ENCODE peak calls at places on chromosomes 5 and 9, in six cellular contexts. H is endothelial cell of umbilical vein, M is K562, S is neural progenitor cell, F is uterus, J is AG04450. B is an unnamed sample.

GRCh38 chr5:73791389-73791788 is 165.4 kb downstream of the ARHGEF28 start:
- DNase-seq in H (no peak), M (no peak), S (no peak), F (no peak), J (no peak), B (no peak)

GRCh38 chr9:14741369-14741768 is 18.8 kb upstream of the CER1 start:
- DNase-seq in H (no peak), M (no peak), S (no peak), F (no peak), J (no peak), B (no peak)

GRCh38 chr9:27784999-27785713 is 211.9 kb upstream of the C9orf72 start:
- DNase-seq in H (no peak), M (no peak), S (no peak), F (no peak), J (no peak), B (no peak)

GRCh38 chr5:35136386-35136785 is 88.6 kb upstream of the AGXT2 start:
- DNase-seq in H (no peak), M (no peak), S (no peak), F (no peak), J (peak; percentile 29), B (no peak)

GRCh38 chr9:72333758-72334157 is 31.2 kb downstream of the ZFAND5 start:
- DNase-seq in H (no peak), M (peak; percentile 35), S (peak; percentile 29), F (no peak), J (no peak), B (no peak)

GRCh38 chr9:118577121-118577520 is 792.1 kb downstream of the BRINP1 start:
- DNase-seq in H (peak; percentile 77), M (no peak), S (no peak), F (no peak), J (no peak), B (no peak)

GRCh38 chr5:170216262-170216864 is 16.4 kb upstream of the C5orf58 start:
- DNase-seq in H (peak; percentile 73), M (peak; percentile 53), S (peak; percentile 83), F (no peak), J (no peak), B (no peak)

GRCh38 chr9:95088421-95089161 is 228.9 kb downstream of the FANCC start:
- DNase-seq in H (no peak), M (no peak), S (peak; percentile 54), F (no peak), J (no peak), B (peak; percentile 68)

GRCh38 chr5:61332891-61333350 is 863 bp downstream of the ZSWIM6 start:
- DNase-seq in H (peak; percentile 43), M (peak; percentile 36), S (peak; percentile 55), F (no peak), J (no peak), B (peak; percentile 84)

GRCh38 chr9:111959960-111960359 is 63.3 kb downstream of the UGCG start:
- DNase-seq in H (peak; percentile 51), M (no peak), S (no peak), F (no peak), J (no peak), B (no peak)

GRCh38 chr5:103511554-103511885 is 51.1 kb downstream of the NUDT12 start:
- DNase-seq in H (no peak), M (no peak), S (no peak), F (no peak), J (no peak), B (no peak)

GRCh38 chr9:106862115-106862945 is 636 bp upstream of the ZNF462 start:
- DNase-seq in H (peak; percentile 54), M (no peak), S (peak; percentile 71), F (peak; percentile 39), J (no peak), B (peak; percentile 73)

GRCh38 chr5:175728885-175729828 is 71.3 kb downstream of the HRH2 start:
- DNase-seq in H (no peak), M (peak; percentile 13), S (peak; percentile 78), F (no peak), J (no peak), B (peak; percentile 54)

GRCh38 chr5:79512692-79513518 is 1.0 kb downstream of the HOMER1 start:
- DNase-seq in H (peak; percentile 48), M (peak; percentile 48), S (peak; percentile 41), F (no peak), J (no peak), B (no peak)

GRCh38 chr5:79697222-79698164 is 7.9 kb downstream of the CMYA5 start:
- DNase-seq in H (no peak), M (peak; percentile 76), S (no peak), F (no peak), J (no peak), B (no peak)

GRCh38 chr5:930853-931252 is 38.2 kb downstream of the TRIP13 start:
- DNase-seq in H (no peak), M (no peak), S (no peak), F (no peak), J (no peak), B (no peak)

GRCh38 chr5:40630166-40630565 is 49.5 kb upstream of the PTGER4 start:
- DNase-seq in H (no peak), M (no peak), S (no peak), F (no peak), J (no peak), B (no peak)

GRCh38 chr5:41143124-41143523 is 70.2 kb downstream of the C6 start:
- DNase-seq in H (no peak), M (no peak), S (no peak), F (no peak), J (no peak), B (no peak)

DNA sequence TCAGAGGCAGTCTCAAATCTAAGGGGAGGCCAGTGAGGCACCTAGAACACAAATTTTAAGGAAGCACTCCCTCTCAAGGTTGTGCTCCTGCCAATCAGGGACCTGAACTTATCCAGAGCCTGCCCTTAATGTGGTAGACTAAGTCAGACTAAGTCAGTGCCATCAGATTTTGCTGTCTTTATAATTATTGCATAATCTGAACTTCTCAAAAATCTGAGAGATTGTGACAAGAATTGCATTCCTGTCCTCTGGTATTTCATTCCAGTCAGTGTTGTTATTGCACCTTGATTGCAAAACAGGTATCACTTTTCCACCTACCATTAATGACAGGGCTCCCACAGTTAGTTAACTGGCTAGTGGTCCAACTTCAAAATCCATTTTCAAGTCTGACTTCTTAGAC is 197.1 kb upstream of the HCN1 start:
- DNase-seq in H (no peak), M (no peak), S (no peak), F (no peak), J (no peak), B (no peak)
- H3K9me3 ChIP-seq in H (peaks cover 2% of the 10 kb centered on the region), M (no peaks in the 10 kb centered on the region), S (peaks cover 19% of the 10 kb centered on the region), F (no peaks in the 10 kb centered on the region), J (peaks cover 20% of the 10 kb centered on the region), B (no peaks in the 10 kb centered on the region)

GRCh38 chr9:130050472-130050871 is 3.2 kb upstream of the GPR107 start:
- DNase-seq in H (no peak), M (no peak), S (no peak), F (no peak), J (no peak), B (no peak)
- TF ChIP-seq CTCF in H (no peak), M (no peak), S (no peak), F (no peak), J (no peak), B (no peak)

DNA sequence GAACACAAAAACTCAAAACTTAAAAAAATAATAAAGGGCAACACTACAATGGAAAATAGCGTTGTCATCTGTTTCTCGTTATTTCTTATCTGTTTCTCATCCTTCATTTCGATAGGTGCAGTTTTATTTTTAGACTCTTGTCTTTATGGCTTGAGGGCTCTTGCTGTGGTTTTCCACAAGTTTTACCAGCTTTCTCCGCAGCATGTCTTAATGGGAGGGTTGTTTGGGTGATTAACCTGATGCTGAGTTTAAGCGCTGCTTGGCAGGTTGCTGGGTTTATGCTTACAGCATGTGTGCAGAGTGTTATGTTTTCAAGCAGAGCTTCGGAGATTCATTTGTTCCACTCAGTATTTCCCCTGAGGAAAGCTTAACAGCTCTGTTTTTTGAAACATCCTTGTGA is 153.9 kb downstream of the SLC12A2 start:
- DNase-seq in H (no peak), M (no peak), S (no peak), F (peak; percentile 36), J (no peak), B (no peak)
- H3K9me3 ChIP-seq in H (no peaks in the 10 kb centered on the region), M (no peaks in the 10 kb centered on the region), S (no peaks in the 10 kb centered on the region), F (no peaks in the 10 kb centered on the region), J (no peaks in the 10 kb centered on the region), B (no peaks in the 10 kb centered on the region)

GRCh38 chr9:130948266-130948665 is 9.2 kb upstream of the FIBCD1 start:
- DNase-seq in H (no peak), M (no peak), S (no peak), F (no peak), J (no peak), B (no peak)

GRCh38 chr9:130950039-130950311 is 10.9 kb upstream of the FIBCD1 start:
- DNase-seq in H (no peak), M (no peak), S (no peak), F (no peak), J (no peak), B (no peak)

GRCh38 chr9:130946778-130947617 is 8.0 kb upstream of the FIBCD1 start:
- DNase-seq in H (no peak), M (peak; percentile 70), S (no peak), F (no peak), J (no peak), B (no peak)

GRCh38 chr9:130949188-130950038 is 10.4 kb upstream of the FIBCD1 start:
- DNase-seq in H (no peak), M (no peak), S (no peak), F (no peak), J (no peak), B (no peak)

DNA sequence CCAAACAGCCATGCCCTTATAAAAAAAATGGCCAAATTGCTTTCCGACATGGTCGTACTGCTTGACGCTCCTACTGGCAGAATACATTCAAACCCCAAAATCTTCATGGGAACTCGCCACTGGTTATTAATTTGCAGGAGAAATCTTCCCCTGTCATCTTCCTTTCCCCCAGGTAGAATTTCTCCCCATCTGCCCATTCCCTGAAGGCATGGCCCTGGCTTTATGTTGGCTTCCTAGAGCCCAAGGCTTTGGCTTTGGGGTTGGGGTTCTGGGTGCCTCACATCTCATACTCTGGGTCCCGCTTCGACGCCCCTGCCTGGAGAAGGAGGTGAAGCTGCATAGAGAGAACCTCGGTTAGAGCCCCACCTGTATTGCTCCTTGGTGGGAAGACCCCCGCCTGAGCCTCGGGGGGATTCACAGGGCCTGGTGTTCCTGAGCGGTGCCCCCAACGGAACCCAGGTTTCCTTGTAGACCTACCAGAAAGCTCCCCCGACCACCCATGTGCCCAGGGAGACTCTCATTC is 8.6 kb upstream of the FIBCD1 start:
- DNase-seq in H (no peak), M (no peak), S (no peak), F (no peak), J (no peak), B (no peak)
- TF ChIP-seq CTCF in H (no peak), M (no peak), S (no peak), F (no peak), J (no peak), B (no peak)

GRCh38 chr9:104412238-104412637 is 91.8 kb upstream of the OR13F1 start:
- DNase-seq in H (no peak), M (no peak), S (peak; percentile 39), F (no peak), J (no peak), B (no peak)
- H3K9me3 ChIP-seq in H (no peaks in the 10 kb centered on the region), M (no peaks in the 10 kb centered on the region), S (peaks cover 41% of the 10 kb centered on the region), F (no peaks in the 10 kb centered on the region), J (no peaks in the 10 kb centered on the region), B (no peaks in the 10 kb centered on the region)

DNA sequence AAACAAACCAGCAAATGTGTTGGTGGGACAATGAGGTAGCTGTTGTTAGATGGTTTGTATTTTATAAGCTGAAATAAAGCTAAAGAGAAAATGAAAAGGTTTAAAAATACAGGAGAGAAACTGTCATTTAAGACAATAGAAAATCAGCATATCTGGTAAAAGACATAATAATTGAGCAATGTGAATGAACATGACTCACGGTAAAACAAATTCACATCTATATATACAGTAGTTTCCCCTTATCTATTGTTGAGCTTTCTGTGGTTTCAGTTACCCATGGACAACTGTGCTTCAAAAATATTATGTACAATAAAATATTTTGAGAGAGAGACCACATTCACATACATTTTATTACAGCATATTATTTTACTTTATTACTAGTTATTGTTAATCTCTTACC is 1649.8 kb downstream of the EFNA5 start:
- DNase-seq in H (no peak), M (no peak), S (no peak), F (no peak), J (no peak), B (no peak)
- TF ChIP-seq CTCF in H (no peak), M (no peak), S (no peak), F (no peak), J (no peak), B (no peak)